ENCODE peak calls at places on chromosomes 11 and 22, in eight cellular contexts. T, L, B, C, V, E, N and I are unnamed samples.

GRCh38 chr11:35214792-35215193 is 75.8 kb downstream of the CD44 start:
- DNase-seq in T (peak), L (no peak), B (peak), C (peak), V (peak), E (peak), N (no peak), I (no peak)

GRCh38 chr11:33453225-33453624 is 196.0 kb downstream of the HIPK3 start:
- DNase-seq in T (no peak), L (no peak), B (no peak), C (no peak), V (peak), E (no peak), N (no peak), I (no peak)

GRCh38 chr11:35014352-35014751 is 97.9 kb downstream of the PDHX start:
- DNase-seq in T (no peak), L (no peak), B (peak), C (peak), V (no peak), E (no peak), N (no peak), I (no peak)

GRCh38 chr22:36552300-36552699 is 23.3 kb upstream of the EIF3D start:
- DNase-seq in T (no peak), L (no peak), B (no peak), C (no peak), V (no peak), E (no peak), N (no peak), I (no peak)

GRCh38 chr22:49291781-49292180 is 535.9 kb downstream of the BRD1 start:
- DNase-seq in T (no peak), L (no peak), B (no peak), C (no peak), V (no peak), E (no peak), N (no peak), I (no peak)

GRCh38 chr11:78290293-78291176 is 101.8 kb downstream of the USP35 start:
- DNase-seq in T (no peak), L (peak), B (peak), C (peak), V (no peak), E (peak), N (no peak), I (no peak)

GRCh38 chr11:17979770-17980371 is 33.0 kb downstream of the SERGEF start:
- DNase-seq in T (no peak), L (peak), B (peak), C (peak), V (peak), E (peak), N (no peak), I (no peak)

GRCh38 chr11:17952487-17952886 is 60.4 kb downstream of the SERGEF start:
- DNase-seq in T (no peak), L (no peak), B (no peak), C (no peak), V (no peak), E (peak), N (no peak), I (no peak)

GRCh38 chr11:78299000-78299712 is 110.4 kb downstream of the USP35 start:
- DNase-seq in T (no peak), L (no peak), B (no peak), C (no peak), V (no peak), E (no peak), N (no peak), I (no peak)